ENCODE peak calls at places on chromosomes 1 and 21, in ten cellular contexts. N is CD4-positive, alpha-beta T cell; U is heart left ventricle; Q is dorsolateral prefrontal cortex; Z is ovary; H is tibial artery; L is fibroblast of lung; E is body of pancreas; X is pancreas; Y is uterus. B is an unnamed sample.

GRCh38 chr21:44421901-44422840 is 33.1 kb upstream of the LRRC3 start:
- DNase-seq in X (no peak), E (no peak), H (peak), Q (peak), Z (peak), N (no peak), L (no peak), Y (no peak), U (no peak), B (no peak)

GRCh38 chr1:197140123-197140522 is 6.3 kb downstream of the ASPM start:
- DNase-seq in E (no peak), Z (no peak), L (peak), X (no peak), Y (no peak), U (no peak), Q (no peak), H (no peak), N (no peak), B (no peak)

GRCh38 chr1:29513357-29513756 is 277.0 kb downstream of the PTPRU start:
- DNase-seq in E (peak), H (no peak), U (no peak), L (peak), X (peak), Q (no peak), Y (no peak), Z (no peak), N (no peak), B (peak)

GRCh38 chr1:35569956-35570355 is 3.2 kb upstream of the TFAP2E start:
- DNase-seq in L (peak), U (no peak), X (no peak), Q (no peak), N (no peak), E (no peak), Z (no peak), Y (no peak), H (no peak), B (no peak)

GRCh38 chr21:44766014-44766817 is 35.4 kb downstream of the UBE2G2 start:
- DNase-seq in L (no peak), N (no peak), Q (no peak), Z (no peak), Y (no peak), X (no peak), E (no peak), U (no peak), H (no peak), B (peak)

GRCh38 chr1:8374812-8375211 is 56.9 kb downstream of the SLC45A1 start:
- DNase-seq in Q (no peak), Y (peak), L (peak), E (peak), U (no peak), X (peak), N (no peak), H (no peak), Z (no peak), B (peak)

GRCh38 chr1:64623750-64624445 is 121.0 kb upstream of the RAVER2 start:
- DNase-seq in N (no peak), Z (peak), U (no peak), E (peak), H (no peak), X (peak), L (peak), Y (no peak), Q (no peak), B (peak)

GRCh38 chr1:41813220-41813619 is 105.5 kb downstream of the HIVEP3 start:
- DNase-seq in X (peak), U (no peak), E (peak), Z (no peak), H (no peak), L (no peak), N (no peak), Y (no peak), Q (no peak), B (no peak)

GRCh38 chr1:226248091-226248490 is 24.6 kb downstream of the MIXL1 start:
- DNase-seq in N (no peak), U (no peak), Z (no peak), Q (no peak), X (no peak), H (no peak), L (no peak), Y (no peak), E (no peak), B (no peak)

GRCh38 chr1:87981386-87981785 is 652.7 kb downstream of the LMO4 start:
- DNase-seq in E (no peak), N (no peak), L (no peak), Q (no peak), U (no peak), Y (no peak), H (no peak), X (no peak), Z (no peak), B (no peak)

GRCh38 chr1:33021567-33022431 is 14.9 kb downstream of the AK2 start:
- DNase-seq in N (no peak), Y (no peak), L (no peak), X (no peak), E (no peak), Z (no peak), Q (no peak), U (no peak), H (no peak), B (no peak)

GRCh38 chr1:153509729-153510354 is 25.9 kb downstream of the S100A6 start:
- DNase-seq in Z (no peak), X (peak), L (no peak), H (no peak), U (no peak), E (no peak), Q (no peak), N (peak), Y (no peak), B (no peak)

GRCh38 chr1:9164537-9164910 is 35.6 kb upstream of the GPR157 start:
- DNase-seq in H (no peak), N (no peak), Y (no peak), Z (no peak), Q (no peak), U (no peak), L (peak), X (no peak), E (no peak), B (no peak)

GRCh38 chr1:23916209-23917131 is 3.3 kb upstream of the CNR2 start:
- DNase-seq in H (peak), U (peak), E (peak), L (peak), N (peak), X (peak), Q (peak), Z (peak), Y (peak), B (peak)

GRCh38 chr1:41492341-41492848 is 7.9 kb upstream of the EDN2 start:
- DNase-seq in X (no peak), E (no peak), H (no peak), Q (no peak), Z (no peak), U (no peak), Y (no peak), L (peak), N (no peak), B (no peak)

GRCh38 chr1:175690298-175690697 is 53.1 kb downstream of the TNR start:
- DNase-seq in Z (no peak), Y (no peak), E (no peak), N (no peak), H (no peak), U (no peak), Q (no peak), L (no peak), X (no peak), B (no peak)

GRCh38 chr1:234670936-234671628 is 61.1 kb upstream of the IRF2BP2 start:
- DNase-seq in X (no peak), U (no peak), Z (no peak), L (no peak), Y (no peak), E (peak), H (no peak), N (no peak), Q (no peak), B (no peak)

GRCh38 chr1:151801846-151802245 is 3.4 kb downstream of the LINGO4 start:
- DNase-seq in L (no peak), N (no peak), Z (no peak), E (no peak), Q (no peak), X (no peak), U (no peak), H (no peak), Y (no peak), B (no peak)

GRCh38 chr1:51623025-51623424 is 6.1 kb downstream of the OSBPL9 start:
- DNase-seq in E (no peak), Z (no peak), Y (no peak), U (no peak), H (no peak), X (no peak), N (no peak), Q (no peak), L (no peak), B (no peak)

GRCh38 chr1:54180666-54181360 is 19.0 kb downstream of the CYB5RL start:
- DNase-seq in H (no peak), Z (no peak), Q (no peak), Y (no peak), X (no peak), N (no peak), L (no peak), E (no peak), U (no peak), B (no peak)

GRCh38 chr1:1118011-1118892 is 2.4 kb upstream of the C1orf159 start:
- DNase-seq in Q (no peak), Z (no peak), Y (no peak), L (no peak), X (peak), N (no peak), E (no peak), U (no peak), H (peak), B (no peak)

GRCh38 chr1:217048104-217048707 is 325.0 kb upstream of the ESRRG start:
- DNase-seq in Z (no peak), X (no peak), U (no peak), H (no peak), Q (no peak), N (no peak), E (no peak), L (no peak), Y (no peak), B (no peak)

GRCh38 chr1:186082235-186082937 is 292.7 kb downstream of the TPR start:
- DNase-seq in X (peak), E (peak), Q (no peak), Y (peak), Z (peak), N (no peak), L (peak), U (peak), H (peak), B (peak)

GRCh38 chr1:187413770-187414169 is 585.0 kb downstream of the PLA2G4A start:
- DNase-seq in X (no peak), H (no peak), U (no peak), Y (no peak), L (peak), Q (no peak), N (no peak), Z (no peak), E (no peak), B (peak)
- TF ChIP-seq CTCF in X (no peak), H (no peak), U (no peak), Y (no peak), L (peak), Q (no peak), N (no peak), Z (no peak), E (no peak), B (no peak)

DNA sequence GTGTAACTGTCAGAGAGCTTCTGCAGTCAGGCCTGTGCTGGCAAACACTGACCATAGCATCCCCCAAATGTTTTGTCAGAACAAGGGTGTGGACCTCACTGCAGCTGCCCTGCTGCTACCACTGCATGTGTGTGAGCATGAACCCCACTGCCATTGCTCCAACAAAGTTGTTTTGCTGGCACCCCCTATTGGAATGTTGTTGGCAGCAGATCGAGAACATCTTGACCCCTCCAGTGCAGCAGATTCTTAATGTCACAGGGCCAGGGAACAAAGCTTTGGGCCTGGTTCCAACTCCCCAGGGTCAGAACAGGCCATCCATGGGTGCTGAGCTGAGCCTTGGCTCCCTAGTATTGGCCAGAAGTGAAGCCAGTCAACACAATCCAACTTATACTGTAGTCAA is 1537.4 kb downstream of the NCAM2 start:
- DNase-seq in H (no peak), N (no peak), Y (no peak), Z (no peak), L (no peak), X (no peak), Q (no peak), U (no peak), E (no peak), B (no peak)
- H3K27ac ChIP-seq in H (no peak), N (no peak), Y (no peak), Z (no peak), L (no peak), X (no peak), Q (no peak), U (no peak), E (no peak), B (no peak)

GRCh38 chr1:205541161-205541886 is 36.9 kb downstream of the CDK18 start:
- DNase-seq in N (no peak), Y (no peak), L (no peak), E (no peak), Q (no peak), X (no peak), U (no peak), H (no peak), Z (no peak), B (no peak)
- TF ChIP-seq CTCF in N (no peak), Y (no peak), L (no peak), E (no peak), Q (no peak), X (no peak), U (no peak), H (no peak), Z (no peak), B (no peak)

DNA sequence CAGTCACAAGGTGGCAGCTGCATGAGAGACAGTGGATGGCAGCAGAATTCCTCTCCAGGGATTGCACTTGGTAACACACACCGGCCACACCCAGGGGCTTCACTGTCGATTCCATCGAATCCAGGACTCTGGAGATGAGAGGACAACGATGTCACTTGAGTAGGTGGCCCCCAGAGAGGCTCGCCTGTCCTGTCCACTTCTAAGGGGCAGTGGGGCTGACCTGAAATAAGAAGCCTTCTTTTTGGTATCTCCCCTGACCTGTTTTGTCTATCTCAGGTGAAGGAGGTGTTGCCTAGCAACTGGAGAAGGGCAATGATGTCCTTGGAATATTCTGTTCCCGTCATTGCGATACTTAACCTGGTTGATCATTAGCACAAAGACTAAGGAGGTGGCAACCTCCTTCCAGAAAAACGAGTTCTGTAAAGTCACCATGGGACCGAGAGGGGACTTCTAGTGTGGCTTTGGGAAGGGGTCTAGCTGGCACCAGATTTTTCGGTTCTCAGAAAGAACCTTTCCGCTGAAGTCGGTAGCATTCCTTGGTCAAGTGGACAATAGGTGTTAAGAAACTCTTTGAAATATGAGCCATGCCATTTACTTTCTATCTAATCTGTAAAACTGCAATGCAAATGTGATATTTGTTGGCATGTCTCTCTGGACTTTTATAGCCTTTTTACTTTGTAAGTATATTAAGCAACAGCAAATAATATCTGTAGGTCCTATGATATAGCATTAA is 85.3 kb upstream of the TMPRSS2 start:
- DNase-seq in U (no peak), N (no peak), Z (no peak), Y (no peak), L (no peak), H (no peak), X (no peak), Q (no peak), E (peak), B (no peak)
- H3K27ac ChIP-seq in U (no peak), N (no peak), Z (no peak), Y (no peak), L (no peak), H (no peak), X (peak), Q (no peak), E (peak), B (no peak)

GRCh38 chr1:3403388-3404179 is 50.9 kb upstream of the ARHGEF16 start:
- DNase-seq in H (no peak), Y (no peak), U (no peak), Z (no peak), N (no peak), L (no peak), E (no peak), X (no peak), Q (no peak), B (no peak)
- TF ChIP-seq CTCF in H (peak), Y (no peak), U (no peak), Z (no peak), N (no peak), L (no peak), E (no peak), X (no peak), Q (no peak), B (no peak)

GRCh38 chr1:12650001-12650421 is 6.1 kb downstream of the AADACL4 start:
- DNase-seq in Y (no peak), L (peak), Z (no peak), H (no peak), X (no peak), E (no peak), U (no peak), Q (no peak), N (no peak), B (no peak)
- H3K27ac ChIP-seq in Y (no peak), L (no peak), Z (no peak), H (no peak), X (no peak), E (no peak), U (no peak), Q (no peak), N (no peak), B (no peak)

GRCh38 chr1:192807221-192807967 is 1.4 kb upstream of the RGS2 start:
- DNase-seq in E (peak), H (no peak), Q (no peak), N (no peak), U (no peak), L (peak), X (no peak), Y (no peak), Z (no peak), B (peak)
- TF ChIP-seq CTCF in E (no peak), H (peak), Q (no peak), N (no peak), U (peak), L (peak), X (no peak), Y (peak), Z (no peak), B (peak)

GRCh38 chr1:6685381-6685780 is 16.2 kb downstream of the DNAJC11 start:
- DNase-seq in N (no peak), Y (no peak), L (no peak), U (no peak), X (no peak), E (no peak), Z (no peak), Q (no peak), H (no peak), B (no peak)
- H3K27ac ChIP-seq in N (no peak), Y (no peak), L (no peak), U (no peak), X (no peak), E (no peak), Z (no peak), Q (no peak), H (no peak), B (no peak)

GRCh38 chr1:53065391-53065790 is 3.4 kb downstream of the PODN start:
- DNase-seq in Y (no peak), Z (peak), L (no peak), H (peak), Q (peak), N (no peak), E (no peak), U (no peak), X (no peak), B (no peak)
- TF ChIP-seq CTCF in Y (no peak), Z (no peak), L (no peak), H (no peak), Q (no peak), N (no peak), E (no peak), U (no peak), X (no peak), B (no peak)

GRCh38 chr1:201566529-201566823 is 27.5 kb downstream of the NAV1 start:
- DNase-seq in Y (no peak), X (no peak), L (no peak), H (no peak), E (no peak), Z (no peak), Q (no peak), N (no peak), U (no peak), B (no peak)
- H3K27ac ChIP-seq in Y (no peak), X (no peak), L (no peak), H (no peak), E (no peak), Z (no peak), Q (peak), N (no peak), U (peak), B (peak)

B was measured in RWPE1.